ENCODE peak calls at places on chromosomes 4 and X, in nine cellular contexts. W is stomach; J is CD8-positive, alpha-beta memory T cell; D is ovary; Y is MG63; L is mucosa of descending colon; K is pancreas; S is breast epithelium; H is heart right ventricle. F is an unnamed sample.
A peak's percentile ranks its signal among the peaks of the same experiment; 100 is the strongest.

GRCh38 chr4:146368209-146368608 is 153.5 kb downstream of the SLC10A7 start:
- DNase-seq in W (no peak), J (no peak), D (no peak), Y (no peak), L (no peak), K (no peak), S (no peak), H (peak; percentile 12), F (no peak)

GRCh38 chrX:68511255-68511654 is 12.4 kb downstream of the YIPF6 start:
- DNase-seq in W (no peak), J (peak; percentile 26), D (no peak), Y (peak; percentile 4), L (peak; percentile 58), K (no peak), S (no peak), H (peak; percentile 26), F (peak; percentile 9)

GRCh38 chrX:68990948-68991347 is 162.1 kb downstream of the EFNB1 start:
- DNase-seq in W (no peak), J (no peak), D (no peak), Y (no peak), L (no peak), K (no peak), S (no peak), H (no peak), F (no peak)

GRCh38 chr4:10889819-10890218 is 205.3 kb upstream of the CLNK start:
- DNase-seq in W (no peak), J (no peak), D (no peak), Y (no peak), L (no peak), K (no peak), S (no peak), H (no peak), F (no peak)

GRCh38 chr4:88054909-88055308 is 47.5 kb downstream of the PKD2 start:
- DNase-seq in W (peak; percentile 26), J (no peak), D (no peak), Y (peak; percentile 18), L (peak; percentile 70), K (no peak), S (no peak), H (peak; percentile 29), F (no peak)

GRCh38 chr4:19850909-19851308 is 400.8 kb upstream of the SLIT2 start:
- DNase-seq in W (no peak), J (no peak), D (no peak), Y (peak; percentile 26), L (no peak), K (no peak), S (no peak), H (no peak), F (no peak)

GRCh38 chrX:48937065-48937907 is 18.5 kb upstream of the PIM2 start:
- DNase-seq in W (peak; percentile 72), J (peak; percentile 92), D (no peak), Y (no peak), L (peak; percentile 65), K (no peak), S (peak; percentile 51), H (peak; percentile 34), F (peak; percentile 82)

GRCh38 chr4:24472514-24473308 is 111.6 kb downstream of the DHX15 start:
- DNase-seq in W (peak; percentile 76), J (peak; percentile 64), D (peak; percentile 85), Y (peak; percentile 77), L (peak; percentile 71), K (peak; percentile 65), S (peak; percentile 72), H (peak; percentile 80), F (peak; percentile 58)

GRCh38 chrX:123348468-123348867 is 164.4 kb downstream of the GRIA3 start:
- DNase-seq in W (no peak), J (no peak), D (no peak), Y (no peak), L (no peak), K (no peak), S (no peak), H (no peak), F (no peak)

GRCh38 chrX:153882086-153882498 is 3.9 kb downstream of the L1CAM start:
- DNase-seq in W (no peak), J (no peak), D (no peak), Y (no peak), L (no peak), K (no peak), S (no peak), H (no peak), F (no peak)

GRCh38 chr4:102474736-102475504 is 26.2 kb upstream of the NFKB1 start:
- DNase-seq in W (no peak), J (no peak), D (no peak), Y (no peak), L (no peak), K (no peak), S (no peak), H (no peak), F (no peak)
- H3K9me3 ChIP-seq in W (no peaks in the 10 kb centered on the region), J (no peaks in the 10 kb centered on the region), D (no peaks in the 10 kb centered on the region), Y (no peaks in the 10 kb centered on the region), L (no peaks in the 10 kb centered on the region), K (no peaks in the 10 kb centered on the region), S (peaks cover 20% of the 10 kb centered on the region), H (no peaks in the 10 kb centered on the region), F (peaks cover 4% of the 10 kb centered on the region)

GRCh38 chr4:76197001-76197743 is 16.5 kb downstream of the SCARB2 start:
- DNase-seq in W (no peak), J (no peak), D (no peak), Y (no peak), L (no peak), K (no peak), S (no peak), H (no peak), F (no peak)
- H3K4me3 ChIP-seq in W (no peak overlapping the region), J (no peak overlapping the region), D (no peak overlapping the region), Y (no peak overlapping the region), L (no peak overlapping the region), K (no peak overlapping the region), S (peak overlapping the region; percentile 12), H (no peak overlapping the region), F (no peak overlapping the region)

GRCh38 chr4:14257903-14258302 is 630.4 kb upstream of the BOD1L1 start:
- DNase-seq in W (no peak), J (no peak), D (no peak), Y (no peak), L (no peak), K (no peak), S (no peak), H (no peak), F (no peak)

GRCh38 chr4:14254252-14254651 is 626.7 kb upstream of the BOD1L1 start:
- DNase-seq in W (peak; percentile 49), J (no peak), D (no peak), Y (peak; percentile 16), L (peak; percentile 45), K (peak; percentile 12), S (no peak), H (peak; percentile 4), F (no peak)

GRCh38 chr4:14260591-14260990 is 633.1 kb upstream of the BOD1L1 start:
- DNase-seq in W (no peak), J (no peak), D (no peak), Y (no peak), L (no peak), K (no peak), S (no peak), H (no peak), F (no peak)

GRCh38 chr4:14259926-14260325 is 632.4 kb upstream of the BOD1L1 start:
- DNase-seq in W (no peak), J (no peak), D (no peak), Y (no peak), L (no peak), K (no peak), S (no peak), H (no peak), F (no peak)

GRCh38 chr4:14254806-14255445 is 627.4 kb upstream of the BOD1L1 start:
- DNase-seq in W (no peak), J (no peak), D (no peak), Y (no peak), L (no peak), K (no peak), S (no peak), H (no peak), F (no peak)
- H3K9me3 ChIP-seq in W (no peaks in the 10 kb centered on the region), J (no peaks in the 10 kb centered on the region), D (no peaks in the 10 kb centered on the region), Y (no peaks in the 10 kb centered on the region), L (no peaks in the 10 kb centered on the region), K (no peaks in the 10 kb centered on the region), S (no peaks in the 10 kb centered on the region), H (no peaks in the 10 kb centered on the region), F (no peaks in the 10 kb centered on the region)

GRCh38 chr4:163562496-163562895 is 68.0 kb downstream of the TMA16 start:
- DNase-seq in W (no peak), J (no peak), D (no peak), Y (no peak), L (no peak), K (no peak), S (no peak), H (no peak), F (no peak)

GRCh38 chr4:163566257-163566656 is 71.8 kb downstream of the TMA16 start:
- DNase-seq in W (no peak), J (no peak), D (no peak), Y (no peak), L (no peak), K (no peak), S (no peak), H (no peak), F (no peak)

GRCh38 chr4:163564221-163564720 is 69.8 kb downstream of the TMA16 start:
- DNase-seq in W (no peak), J (no peak), D (no peak), Y (no peak), L (no peak), K (no peak), S (no peak), H (no peak), F (no peak)

GRCh38 chr4:163568835-163569234 is 74.3 kb downstream of the TMA16 start:
- DNase-seq in W (no peak), J (no peak), D (no peak), Y (no peak), L (no peak), K (no peak), S (no peak), H (no peak), F (no peak)

DNA sequence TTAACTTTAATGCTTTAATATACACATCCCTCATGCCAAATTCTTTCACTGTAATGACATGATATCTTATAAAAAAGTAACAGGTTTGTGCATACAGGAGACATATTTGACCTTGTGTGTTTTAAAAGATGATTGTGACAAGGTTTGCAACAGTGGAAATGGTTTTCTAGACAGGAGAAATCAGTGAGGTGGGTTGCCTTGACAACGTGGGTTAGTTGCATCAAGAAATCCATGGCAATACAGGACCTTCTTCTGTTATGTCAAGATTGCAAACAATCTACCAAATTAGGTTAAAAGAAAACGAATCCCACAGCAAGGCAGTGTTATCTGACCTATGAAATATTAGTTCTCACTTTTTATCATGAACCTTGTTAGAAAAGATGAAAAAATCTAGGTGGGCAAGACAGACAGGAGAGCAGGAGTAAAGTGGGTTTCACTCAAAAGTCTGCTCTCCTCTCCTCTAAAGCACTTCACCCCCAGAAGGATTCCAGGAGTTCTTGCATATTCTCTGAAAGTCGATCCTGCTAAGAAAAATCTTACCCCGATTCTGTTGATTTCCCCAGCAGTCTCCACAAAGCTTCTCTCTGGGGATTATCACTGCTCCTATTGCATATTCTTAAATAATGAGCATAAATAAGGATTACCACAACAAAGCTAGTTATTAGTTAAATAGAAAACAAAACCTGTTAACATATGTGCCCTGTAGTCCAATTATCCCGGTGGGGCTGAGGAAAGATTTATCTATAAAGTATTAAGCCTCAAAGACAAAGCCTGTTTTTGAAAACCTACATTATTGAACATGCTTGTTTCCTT is 70.9 kb downstream of the TMA16 start:
- DNase-seq in W (no peak), J (no peak), D (no peak), Y (no peak), L (no peak), K (no peak), S (no peak), H (no peak), F (no peak)
- H3K4me3 ChIP-seq in W (no peak overlapping the region), J (no peak overlapping the region), D (no peak overlapping the region), Y (no peak overlapping the region), L (no peak overlapping the region), K (no peak overlapping the region), S (no peak overlapping the region), H (no peak overlapping the region), F (no peak overlapping the region)